ENCODE peak calls at places on chromosome 11, in five cellular contexts. One of them, this sample, is unnamed. For H3K9me2, the result is how much of the 10 kb centered on the place peaks cover.

GRCh38 chr11:34750692-34751405 is 130.0 kb downstream of the EHF start:
- DNase-seq in GM23338: no peak
- DNase-seq in GM23248: no peak
- DNase-seq in SK-N-SH: no peak
- DNase-seq in MM.1S: no peak
- DNase-seq in this sample: no peak

GRCh38 chr11:93741882-93742226 is 382 bp downstream of the C11orf54 start:
- DNase-seq in MM.1S: peak
- DNase-seq in SK-N-SH: no peak
- DNase-seq in GM23248: peak
- DNase-seq in GM23338: peak
- DNase-seq in this sample: no peak

GRCh38 chr11:64376071-64376470 is 17.1 kb downstream of the RPS6KA4 start:
- DNase-seq in GM23338: no peak
- DNase-seq in MM.1S: no peak
- DNase-seq in GM23248: no peak
- DNase-seq in SK-N-SH: no peak
- DNase-seq in this sample: no peak

GRCh38 chr11:60957188-60957587 is 5.2 kb upstream of the SLC15A3 start:
- DNase-seq in GM23338: no peak
- DNase-seq in MM.1S: no peak
- DNase-seq in SK-N-SH: no peak
- DNase-seq in GM23248: peak
- DNase-seq in this sample: no peak

GRCh38 chr11:35617687-35618496 is at the start of gene FJX1:
- DNase-seq in GM23248: peak
- DNase-seq in MM.1S: peak
- DNase-seq in SK-N-SH: peak
- DNase-seq in GM23338: peak
- DNase-seq in this sample: no peak

GRCh38 chr11:74453373-74453975 is 13.9 kb downstream of the KCNE3 start:
- DNase-seq in SK-N-SH: peak
- DNase-seq in GM23248: peak
- DNase-seq in GM23338: peak
- DNase-seq in MM.1S: peak
- DNase-seq in this sample: peak

GRCh38 chr11:66934971-66935779 is 23.0 kb downstream of the PC start:
- DNase-seq in GM23338: no peak
- DNase-seq in GM23248: peak
- DNase-seq in SK-N-SH: no peak
- DNase-seq in MM.1S: no peak
- DNase-seq in this sample: no peak

GRCh38 chr11:62148271-62148980 is 24.6 kb downstream of the INCENP start:
- DNase-seq in MM.1S: no peak
- DNase-seq in GM23248: no peak
- DNase-seq in SK-N-SH: no peak
- DNase-seq in GM23338: no peak
- DNase-seq in this sample: no peak

GRCh38 chr11:95147364-95147905 is 57.8 kb downstream of the ENDOD1 start:
- DNase-seq in GM23248: peak
- DNase-seq in SK-N-SH: peak
- DNase-seq in MM.1S: peak
- DNase-seq in GM23338: no peak
- DNase-seq in this sample: peak

GRCh38 chr11:19345848-19346681 is 105.3 kb upstream of the E2F8 start:
- DNase-seq in GM23338: peak
- DNase-seq in SK-N-SH: peak
- DNase-seq in MM.1S: peak
- DNase-seq in GM23248: peak
- DNase-seq in this sample: no peak

GRCh38 chr11:117925198-117925925 is 3.8 kb downstream of the TMPRSS13 start:
- DNase-seq in SK-N-SH: no peak
- DNase-seq in MM.1S: peak
- DNase-seq in GM23338: no peak
- DNase-seq in GM23248: no peak
- DNase-seq in this sample: no peak
- H3K9me2 ChIP-seq in SK-N-SH: under half
- H3K9me2 ChIP-seq in MM.1S: under half
- H3K9me2 ChIP-seq in GM23338: under half
- H3K9me2 ChIP-seq in GM23248: under half
- H3K9me2 ChIP-seq in this sample: under half

DNA sequence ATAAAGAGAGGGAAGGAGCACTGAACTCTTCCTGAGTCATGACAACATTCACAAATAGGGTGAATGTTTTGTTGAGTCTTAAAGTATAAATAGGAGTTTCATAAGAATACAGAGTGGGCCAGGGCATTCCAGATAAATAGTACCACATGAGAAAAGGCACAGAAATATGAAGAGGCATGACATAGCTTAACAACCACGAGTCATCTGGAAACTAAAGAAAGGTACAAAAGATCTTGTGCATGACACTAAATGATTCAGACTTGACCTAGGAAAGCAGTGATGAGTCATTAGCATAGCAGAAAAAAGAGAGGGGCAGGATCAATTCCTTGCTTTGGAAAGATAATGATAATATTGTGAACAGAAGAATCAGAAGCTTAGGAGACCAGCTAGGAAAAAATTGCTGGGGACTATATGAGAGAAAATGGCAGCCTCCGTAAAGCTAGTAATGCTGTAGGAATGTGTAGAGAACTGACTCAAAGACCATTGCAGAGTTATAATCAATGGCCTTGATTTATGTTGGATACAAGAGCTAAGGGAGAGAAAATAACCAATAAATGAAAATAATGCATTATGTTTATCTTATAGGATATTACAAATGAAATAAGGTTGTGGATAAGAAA is 47.6 kb upstream of the FIBIN start:
- DNase-seq in SK-N-SH: no peak
- DNase-seq in GM23338: no peak
- DNase-seq in MM.1S: no peak
- DNase-seq in GM23248: peak
- DNase-seq in this sample: no peak
- H3K9me2 ChIP-seq in SK-N-SH: under half
- H3K9me2 ChIP-seq in GM23338: under half
- H3K9me2 ChIP-seq in MM.1S: under half
- H3K9me2 ChIP-seq in GM23248: under half
- H3K9me2 ChIP-seq in this sample: under half

DNA sequence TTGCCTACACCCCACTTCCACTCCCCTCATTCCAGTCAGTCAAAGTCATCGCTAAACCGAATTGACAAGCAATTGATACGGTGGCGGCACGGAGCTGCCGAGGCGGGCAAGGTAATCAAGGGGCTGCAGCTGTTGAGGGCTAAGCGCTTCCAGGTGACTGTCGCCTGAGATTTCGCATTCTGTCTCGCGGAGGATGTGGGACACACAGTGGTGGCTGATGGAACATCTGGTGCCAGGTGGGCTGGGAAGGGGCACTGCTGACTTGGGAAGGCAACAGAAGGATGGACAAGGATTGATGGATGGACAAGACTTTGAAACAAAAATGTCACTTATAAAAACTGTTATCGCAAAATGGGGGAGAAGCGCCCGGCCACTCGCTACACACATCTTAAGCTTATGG is 109.6 kb downstream of the RCN1 start:
- DNase-seq in SK-N-SH: no peak
- DNase-seq in GM23338: peak
- DNase-seq in GM23248: no peak
- DNase-seq in MM.1S: no peak
- DNase-seq in this sample: no peak
- H3K9me2 ChIP-seq in SK-N-SH: under half
- H3K9me2 ChIP-seq in GM23338: under half
- H3K9me2 ChIP-seq in GM23248: under half
- H3K9me2 ChIP-seq in MM.1S: under half
- H3K9me2 ChIP-seq in this sample: under half

GRCh38 chr11:47863189-47863892 is 15.2 kb upstream of the NUP160 start:
- DNase-seq in SK-N-SH: peak
- DNase-seq in GM23248: peak
- DNase-seq in MM.1S: peak
- DNase-seq in GM23338: no peak
- DNase-seq in this sample: no peak

GRCh38 chr11:47858169-47858543 is 10.0 kb upstream of the NUP160 start:
- DNase-seq in SK-N-SH: no peak
- DNase-seq in GM23248: peak
- DNase-seq in GM23338: no peak
- DNase-seq in MM.1S: no peak
- DNase-seq in this sample: no peak

GRCh38 chr11:47857485-47858168 is 9.5 kb upstream of the NUP160 start:
- DNase-seq in GM23248: no peak
- DNase-seq in MM.1S: no peak
- DNase-seq in SK-N-SH: no peak
- DNase-seq in GM23338: no peak
- DNase-seq in this sample: no peak

GRCh38 chr11:47861762-47862161 is 13.6 kb upstream of the NUP160 start:
- DNase-seq in GM23338: no peak
- DNase-seq in GM23248: peak
- DNase-seq in MM.1S: no peak
- DNase-seq in SK-N-SH: no peak
- DNase-seq in this sample: no peak

DNA sequence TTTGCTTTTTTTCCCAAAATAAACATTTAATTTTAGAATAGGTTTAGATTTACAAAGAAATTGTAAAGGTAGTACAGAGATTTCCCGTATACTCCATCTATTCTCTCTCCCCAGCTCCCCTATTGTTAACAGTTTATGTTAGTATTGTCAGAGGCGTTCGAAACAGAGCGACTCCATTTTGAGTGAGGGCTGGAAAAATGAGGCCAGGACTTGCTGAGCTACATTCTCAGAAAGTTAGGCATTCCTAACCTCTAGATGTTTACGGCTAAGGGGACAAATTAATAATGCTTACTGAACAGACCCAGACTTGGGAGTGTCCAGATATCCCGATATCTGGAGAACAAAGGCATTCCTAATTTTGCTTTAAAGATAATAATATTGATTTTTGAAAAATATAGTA is 12.4 kb upstream of the NUP160 start:
- DNase-seq in MM.1S: no peak
- DNase-seq in GM23338: no peak
- DNase-seq in SK-N-SH: no peak
- DNase-seq in GM23248: no peak
- DNase-seq in this sample: no peak
- H3K9me2 ChIP-seq in MM.1S: under half
- H3K9me2 ChIP-seq in GM23338: under half
- H3K9me2 ChIP-seq in SK-N-SH: under half
- H3K9me2 ChIP-seq in GM23248: under half
- H3K9me2 ChIP-seq in this sample: under half

GRCh38 chr11:47983464-47984397 is 3.4 kb downstream of the PTPRJ start:
- DNase-seq in MM.1S: peak
- DNase-seq in SK-N-SH: no peak
- DNase-seq in GM23338: no peak
- DNase-seq in GM23248: peak
- DNase-seq in this sample: no peak
- H3K9me2 ChIP-seq in MM.1S: under half
- H3K9me2 ChIP-seq in SK-N-SH: under half
- H3K9me2 ChIP-seq in GM23338: under half
- H3K9me2 ChIP-seq in GM23248: under half
- H3K9me2 ChIP-seq in this sample: under half

DNA sequence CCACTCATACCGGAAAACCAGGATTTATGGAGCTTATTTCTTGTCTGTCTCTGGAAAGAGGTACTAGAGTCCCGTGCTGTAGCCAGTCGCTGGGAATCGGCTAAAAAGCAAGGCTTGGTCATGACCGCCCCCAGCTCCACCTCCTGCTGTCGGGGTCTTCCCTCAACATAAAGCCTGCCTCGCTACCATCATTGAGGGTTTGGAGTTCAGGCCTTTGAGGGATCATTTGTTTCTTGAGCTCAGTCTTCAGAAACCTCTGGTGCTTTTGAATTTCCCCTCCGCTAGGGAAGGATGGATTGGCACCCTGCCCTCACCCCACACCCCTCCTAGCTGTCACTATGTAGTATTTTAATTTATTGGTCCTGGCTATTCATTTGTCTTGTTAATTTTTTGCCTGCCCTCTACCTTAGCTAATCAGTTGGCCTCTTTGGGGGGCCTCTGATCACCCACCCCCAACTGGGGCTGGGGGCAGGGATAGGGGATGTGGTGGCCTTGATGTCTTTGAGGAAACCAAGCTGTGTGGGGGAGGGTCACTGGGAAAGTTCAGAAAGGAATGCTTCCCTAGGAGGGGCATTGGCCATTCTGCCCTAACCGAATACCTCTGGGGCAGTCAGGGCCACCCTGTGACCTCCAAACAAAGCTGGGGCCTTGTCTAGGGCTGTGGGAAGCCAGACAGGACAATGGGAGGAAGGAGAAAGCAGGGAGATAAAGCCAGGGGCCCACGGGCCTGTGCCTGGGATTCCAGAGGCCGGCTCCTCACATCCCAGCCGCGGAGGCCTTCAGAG is 97.3 kb downstream of the TSPAN18 start:
- DNase-seq in GM23248: no peak
- DNase-seq in GM23338: peak
- DNase-seq in MM.1S: no peak
- DNase-seq in SK-N-SH: no peak
- DNase-seq in this sample: no peak
- H3K9me2 ChIP-seq in GM23248: under half
- H3K9me2 ChIP-seq in GM23338: under half
- H3K9me2 ChIP-seq in MM.1S: under half
- H3K9me2 ChIP-seq in SK-N-SH: under half
- H3K9me2 ChIP-seq in this sample: under half